ENCODE peak calls at places on chromosomes 4 and X, in four cellular contexts. T is fibroblast of the aortic adventitia, J is GM23338, N is pons. G is an unnamed sample.

GRCh38 chr4:86686741-86687140 is 92.6 kb downstream of the PTPN13 start:
- DNase-seq in T (no peak), J (no peak), N (no peak), G (no peak)

GRCh38 chr4:126241631-126242030 is 926.9 kb downstream of the FAT4 start:
- DNase-seq in T (peak), J (no peak), N (no peak), G (no peak)

GRCh38 chr4:112514449-112515277 is 1.3 kb downstream of the NEUROG2 start:
- DNase-seq in T (no peak), J (peak), N (no peak), G (no peak)

GRCh38 chr4:128516568-128516967 is 229.0 kb upstream of the PGRMC2 start:
- DNase-seq in T (peak), J (no peak), N (no peak), G (peak)

GRCh38 chrX:130672214-130672613 is 230.8 kb downstream of the ENOX2 start:
- DNase-seq in T (no peak), J (no peak), N (no peak), G (no peak)

GRCh38 chr4:128776794-128777216 is 32.7 kb upstream of the JADE1 start:
- DNase-seq in T (peak), J (no peak), N (no peak), G (peak)

GRCh38 chrX:101117701-101118100 is 19.7 kb downstream of the CENPI start:
- DNase-seq in T (peak), J (no peak), N (no peak), G (peak)

GRCh38 chrX:9785944-9786741 is at the start of gene SHROOM2:
- DNase-seq in T (no peak), J (peak), N (no peak), G (no peak)

GRCh38 chr4:140096921-140097320 is 57.1 kb downstream of the MAML3 start:
- DNase-seq in T (peak), J (no peak), N (no peak), G (peak)